ENCODE peak calls at places on chromosomes 16 and 17, in four cellular contexts. W, J, P and E are unnamed samples.

GRCh38 chr17:6374271-6374691 is 60.6 kb downstream of the AIPL1 start:
- DNase-seq in J (no peak), W (peak), P (no peak), E (no peak)

GRCh38 chr16:86878290-86879160 is 300.2 kb downstream of the FOXL1 start:
- DNase-seq in W (no peak), P (no peak), J (no peak), E (no peak)

GRCh38 chr16:53945996-53946395 is 242.0 kb downstream of the FTO start:
- DNase-seq in J (peak), P (peak), W (no peak), E (peak)

GRCh38 chr16:70520612-70521297 is 2.6 kb downstream of the COG4 start:
- DNase-seq in J (peak), W (no peak), P (no peak), E (peak)

GRCh38 chr17:28180449-28180848 is 138.0 kb downstream of the NLK start:
- DNase-seq in J (no peak), W (no peak), P (peak), E (peak)

GRCh38 chr16:31331141-31331764 is 23.7 kb upstream of the ITGAX start:
- DNase-seq in W (no peak), J (no peak), P (no peak), E (no peak)

GRCh38 chr16:69114346-69114975 is 9.0 kb downstream of the HAS3 start:
- DNase-seq in J (no peak), P (no peak), W (no peak), E (no peak)

GRCh38 chr16:17921357-17921978 is 415.1 kb downstream of the NPIPA8 start:
- DNase-seq in J (peak), P (no peak), W (no peak), E (no peak)

GRCh38 chr16:31114468-31114867 is 3.0 kb upstream of the KAT8 start:
- DNase-seq in J (no peak), P (no peak), W (no peak), E (no peak)

GRCh38 chr16:82834156-82834758 is 207.5 kb downstream of the CDH13 start:
- DNase-seq in W (no peak), P (no peak), J (no peak), E (no peak)

GRCh38 chr16:30867747-30868146 is 26.1 kb downstream of the BCL7C start:
- DNase-seq in J (peak), P (no peak), W (no peak), E (no peak)

GRCh38 chr17:35519442-35519841 is 18.0 kb downstream of the SLFN12L start:
- DNase-seq in P (no peak), J (no peak), W (no peak), E (no peak)

GRCh38 chr16:10740000-10740844 is 3.4 kb upstream of the NUBP1 start:
- DNase-seq in J (no peak), P (no peak), W (no peak), E (no peak)

GRCh38 chr16:69217433-69217832 is 30.5 kb downstream of the SNTB2 start:
- DNase-seq in P (peak), J (no peak), W (no peak), E (no peak)